ENCODE peak calls at places on chromosomes 11 and 22, in ten cellular contexts. F, V, S, E, D, J, M, H, K and Z are unnamed samples.

GRCh38 chr11:45079943-45080719 is 66.3 kb upstream of the PRDM11 start:
- DNase-seq in F (no peak), V (peak), S (no peak), E (no peak), D (no peak), J (no peak), M (no peak), H (peak), K (no peak), Z (no peak)

GRCh38 chr22:36197065-36197440 is 4.6 kb downstream of the APOL4 start:
- DNase-seq in F (peak), V (no peak), S (no peak), E (no peak), D (no peak), J (no peak), M (peak), H (peak), K (no peak), Z (no peak)

GRCh38 chr11:122808494-122808893 is 29.8 kb upstream of the CRTAM start:
- DNase-seq in F (peak), V (no peak), S (no peak), E (no peak), D (no peak), J (no peak), M (peak), H (no peak), K (no peak), Z (peak)

GRCh38 chr22:46934746-46935491 is 172.5 kb downstream of the TBC1D22A start:
- DNase-seq in F (peak), V (peak), S (peak), E (peak), D (no peak), J (no peak), M (peak), H (no peak), K (peak), Z (peak)

GRCh38 chr11:2997406-2997805 is 5.3 kb upstream of the NAP1L4 start:
- DNase-seq in F (no peak), V (no peak), S (no peak), E (no peak), D (no peak), J (no peak), M (no peak), H (no peak), K (no peak), Z (no peak)

GRCh38 chr11:31512117-31512516 is 2.5 kb downstream of the ELP4 start:
- DNase-seq in F (no peak), V (no peak), S (no peak), E (no peak), D (no peak), J (no peak), M (no peak), H (no peak), K (no peak), Z (no peak)

GRCh38 chr11:8593935-8594909 is at the start of gene STK33:
- DNase-seq in F (no peak), V (peak), S (no peak), E (no peak), D (no peak), J (peak), M (peak), H (peak), K (peak), Z (no peak)

GRCh38 chr11:22304337-22304961 is 33.7 kb upstream of the SLC17A6 start:
- DNase-seq in F (no peak), V (no peak), S (peak), E (no peak), D (no peak), J (peak), M (peak), H (no peak), K (peak), Z (no peak)

GRCh38 chr11:112294688-112295340 is 34.2 kb upstream of the PLET1 start:
- DNase-seq in F (no peak), V (no peak), S (no peak), E (no peak), D (no peak), J (no peak), M (no peak), H (no peak), K (no peak), Z (no peak)

GRCh38 chr11:86674965-86675364 is 2.5 kb upstream of the ME3 start:
- DNase-seq in F (no peak), V (no peak), S (no peak), E (no peak), D (no peak), J (no peak), M (no peak), H (no peak), K (no peak), Z (no peak)

GRCh38 chr11:6443269-6444003 is 2.6 kb upstream of the HPX start:
- DNase-seq in F (peak), V (peak), S (peak), E (no peak), D (peak), J (peak), M (peak), H (peak), K (peak), Z (peak)

GRCh38 chr22:31288496-31289235 is 3.6 kb downstream of the PIK3IP1 start:
- DNase-seq in F (no peak), V (no peak), S (no peak), E (no peak), D (no peak), J (no peak), M (no peak), H (no peak), K (no peak), Z (no peak)

GRCh38 chr11:35163209-35163608 is 24.2 kb downstream of the CD44 start:
- DNase-seq in F (no peak), V (no peak), S (peak), E (no peak), D (no peak), J (no peak), M (no peak), H (no peak), K (peak), Z (no peak)

GRCh38 chr22:27913162-27913741 is 5.8 kb downstream of the PITPNB start:
- DNase-seq in F (peak), V (no peak), S (no peak), E (no peak), D (no peak), J (no peak), M (peak), H (no peak), K (no peak), Z (no peak)

GRCh38 chr11:131370090-131370751 is at the start of gene NTM:
- DNase-seq in F (no peak), V (no peak), S (no peak), E (no peak), D (peak), J (peak), M (peak), H (peak), K (peak), Z (no peak)

GRCh38 chr11:82855616-82856015 is 44.6 kb downstream of the PRCP start:
- DNase-seq in F (no peak), V (no peak), S (no peak), E (no peak), D (no peak), J (no peak), M (no peak), H (no peak), K (no peak), Z (no peak)

GRCh38 chr11:17314232-17314547 is 37.4 kb upstream of the NCR3LG1 start:
- DNase-seq in F (peak), V (no peak), S (peak), E (peak), D (no peak), J (no peak), M (peak), H (no peak), K (peak), Z (peak)

GRCh38 chr22:37211075-37211852 is 1.0 kb downstream of the SSTR3 start:
- DNase-seq in F (no peak), V (no peak), S (no peak), E (no peak), D (no peak), J (no peak), M (no peak), H (no peak), K (no peak), Z (no peak)

GRCh38 chr11:12784987-12785386 is 110.8 kb downstream of the TEAD1 start:
- DNase-seq in F (no peak), V (no peak), S (no peak), E (no peak), D (no peak), J (no peak), M (no peak), H (no peak), K (no peak), Z (no peak)

GRCh38 chr11:1202154-1202775 is 20.6 kb upstream of the MUC5B start:
- DNase-seq in F (no peak), V (no peak), S (peak), E (no peak), D (no peak), J (no peak), M (no peak), H (no peak), K (peak), Z (no peak)